ENCODE peak calls at places on chromosomes 3 and 15, in four cellular contexts. O is IMR-90, G is mammary epithelial cell, T is HFFc6. S is an unnamed sample.

GRCh38 chr15:67051088-67051659 is 14.2 kb upstream of the SMAD3 start:
- DNase-seq in G (no peak), T (no peak), O (no peak), S (no peak)

GRCh38 chr3:52090620-52091468 is 34.5 kb upstream of the DUSP7 start:
- DNase-seq in T (no peak), O (no peak), G (no peak), S (no peak)

GRCh38 chr15:50209804-50210203 is 27.8 kb downstream of the SLC27A2 start:
- DNase-seq in G (peak), O (no peak), T (no peak), S (no peak)

GRCh38 chr3:192819001-192819569 is 91.7 kb upstream of the FGF12 start:
- DNase-seq in O (peak), G (peak), T (peak), S (no peak)

GRCh38 chr3:4394048-4394447 is 73.0 kb downstream of the SUMF1 start:
- DNase-seq in O (peak), T (no peak), G (no peak), S (no peak)

GRCh38 chr3:188578579-188579363 is 424.8 kb downstream of the LPP start:
- DNase-seq in O (peak), G (peak), T (peak), S (no peak)

GRCh38 chr3:192188218-192188835 is 539.0 kb downstream of the FGF12 start:
- DNase-seq in O (peak), T (no peak), G (peak), S (no peak)

GRCh38 chr15:70038730-70039392 is 58.9 kb downstream of the TLE3 start:
- DNase-seq in T (no peak), G (no peak), O (no peak), S (no peak)

GRCh38 chr3:157128771-157129671 is 30.9 kb downstream of the CCNL1 start:
- DNase-seq in T (peak), G (peak), O (peak), S (no peak)

GRCh38 chr15:68292157-68292781 is 14.7 kb downstream of the FEM1B start:
- DNase-seq in G (no peak), T (no peak), O (no peak), S (no peak)

GRCh38 chr3:25594007-25594502 is 70.7 kb downstream of the TOP2B start:
- DNase-seq in G (peak), T (peak), O (peak), S (no peak)

GRCh38 chr3:159672728-159673471 is 315.7 kb upstream of the IL12A start:
- DNase-seq in G (no peak), O (no peak), T (no peak), S (no peak)
- TF ChIP-seq CTCF in G (peak), O (no peak), T (peak), S (no peak)

GRCh38 chr3:39809181-39809994 is at the start of gene MYRIP:
- DNase-seq in O (no peak), T (no peak), G (no peak), S (peak)
- TF ChIP-seq CTCF in O (no peak), T (no peak), G (no peak), S (no peak)

GRCh38 chr3:21551019-21551418 is 200.0 kb downstream of the ZNF385D start:
- DNase-seq in T (peak), G (no peak), O (no peak), S (no peak)
- TF ChIP-seq CTCF in T (peak), G (no peak), O (no peak), S (peak)

GRCh38 chr15:57220220-57220619 is 156.1 kb upstream of the CGNL1 start:
- DNase-seq in O (peak), T (peak), G (no peak), S (no peak)
- TF ChIP-seq CTCF in O (no peak), T (no peak), G (no peak), S (no peak)

DNA sequence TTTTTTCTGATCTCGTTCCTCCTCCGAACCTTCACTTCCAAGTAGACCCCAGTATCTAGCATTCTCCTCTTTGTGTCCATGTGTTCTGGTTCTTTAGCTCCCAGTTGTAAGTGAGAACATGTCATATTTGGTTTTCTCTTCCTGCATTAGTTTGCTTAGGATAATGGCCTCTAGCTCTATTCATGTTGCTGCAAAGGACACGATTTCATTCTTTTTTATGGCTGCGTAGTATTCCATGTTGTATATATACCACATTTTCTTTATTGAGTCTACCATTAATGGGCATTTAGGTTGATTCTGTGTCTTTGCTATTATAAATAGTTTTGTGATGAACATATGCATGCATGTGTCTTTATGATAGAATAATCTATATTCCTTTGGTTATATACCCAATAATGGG is 30.2 kb upstream of the MME start:
- DNase-seq in G (no peak), O (no peak), T (no peak), S (no peak)
- TF ChIP-seq CTCF in G (no peak), O (no peak), T (no peak), S (no peak)

GRCh38 chr3:151584603-151585002 is 123.7 kb upstream of the IGSF10 start:
- DNase-seq in T (no peak), G (peak), O (no peak), S (no peak)
- TF ChIP-seq CTCF in T (no peak), G (no peak), O (no peak), S (no peak)

DNA sequence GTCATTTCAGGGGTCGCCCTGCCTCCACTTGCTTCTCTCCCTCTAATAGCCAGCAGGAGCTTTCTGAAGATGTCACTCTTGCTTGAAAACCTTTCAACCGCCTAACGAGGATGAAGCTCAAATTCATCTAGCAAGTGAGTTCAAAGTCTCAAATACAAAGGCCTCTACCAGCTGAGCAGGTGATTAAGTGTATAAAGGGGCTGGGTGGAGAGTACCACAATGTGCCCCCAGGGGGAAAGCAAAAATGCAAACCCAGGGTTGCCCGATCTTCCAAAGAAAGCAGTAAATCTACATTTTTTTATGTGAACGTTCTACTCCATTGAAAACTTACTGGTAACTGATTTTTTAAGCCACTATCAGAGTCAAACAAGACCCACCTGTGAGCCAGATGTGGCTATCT is 50.5 kb upstream of the GRIP2 start:
- DNase-seq in O (no peak), G (no peak), T (no peak), S (no peak)
- TF ChIP-seq CTCF in O (no peak), G (no peak), T (no peak), S (no peak)

GRCh38 chr3:23884481-23884880 is 32.3 kb downstream of the NKIRAS1 start:
- DNase-seq in T (no peak), G (no peak), O (no peak), S (no peak)
- TF ChIP-seq CTCF in T (peak), G (peak), O (peak), S (peak)

GRCh38 chr3:10706156-10707088 is 109.6 kb upstream of the SLC6A11 start:
- DNase-seq in G (no peak), O (no peak), T (no peak), S (no peak)

GRCh38 chr3:10700821-10701220 is 115.2 kb upstream of the SLC6A11 start:
- DNase-seq in T (no peak), G (no peak), O (no peak), S (no peak)

GRCh38 chr3:10707089-10707983 is 108.7 kb upstream of the SLC6A11 start:
- DNase-seq in T (no peak), G (no peak), O (no peak), S (no peak)

GRCh38 chr3:10702961-10703740 is 112.9 kb upstream of the SLC6A11 start:
- DNase-seq in G (no peak), O (no peak), T (no peak), S (no peak)

DNA sequence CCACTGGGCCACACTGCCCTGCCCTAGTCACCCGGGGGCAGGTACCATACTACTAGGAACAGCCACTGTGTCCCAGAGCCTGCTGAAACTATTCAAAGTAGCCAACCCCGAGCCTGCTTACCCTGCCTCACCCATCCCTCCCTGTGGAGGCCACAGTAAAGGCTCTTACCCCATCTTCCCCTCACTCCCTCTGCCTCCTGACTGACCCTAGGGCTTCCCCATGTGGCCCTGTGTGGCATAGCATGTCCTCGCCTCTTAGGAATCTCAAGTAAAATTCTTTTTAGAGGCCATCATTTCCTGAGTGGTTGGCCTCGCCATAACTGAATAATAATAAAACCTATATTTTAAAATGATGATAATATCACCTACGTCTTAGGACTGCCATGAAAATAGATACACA is 112.2 kb upstream of the SLC6A11 start:
- DNase-seq in T (peak), O (peak), G (peak), S (no peak)
- TF ChIP-seq CTCF in T (peak), O (peak), G (peak), S (peak)